ENCODE peak calls at places on chromosomes 6 and 20, in eight cellular contexts. H, O, J, P, L, Z, M and V are unnamed samples. For H3K9me3, the result is how much of the 10 kb centered on the place peaks cover.

GRCh38 chr20:34536798-34537394 is 20.7 kb downstream of the DYNLRB1 start:
- DNase-seq in H (peak), O (peak), J (no peak), P (no peak), L (peak), Z (peak), M (peak), V (peak)

GRCh38 chr20:63553251-63553932 is 567 bp upstream of the FNDC11 start:
- DNase-seq in H (peak), O (peak), J (peak), P (peak), L (peak), Z (no peak), M (peak), V (peak)

GRCh38 chr20:36230019-36230418 is 6.3 kb upstream of the AAR2 start:
- DNase-seq in H (no peak), O (no peak), J (no peak), P (no peak), L (no peak), Z (no peak), M (no peak), V (no peak)

GRCh38 chr6:146123611-146124010 is 94.7 kb downstream of the GRM1 start:
- DNase-seq in H (no peak), O (no peak), J (no peak), P (no peak), L (no peak), Z (no peak), M (no peak), V (no peak)

GRCh38 chr6:11149551-11149950 is 38.0 kb upstream of the ERVFRD-1 start:
- DNase-seq in H (no peak), O (no peak), J (no peak), P (no peak), L (no peak), Z (no peak), M (no peak), V (no peak)

GRCh38 chr20:57329608-57330221 is at the start of gene SPO11:
- DNase-seq in H (no peak), O (no peak), J (no peak), P (no peak), L (no peak), Z (peak), M (no peak), V (no peak)

GRCh38 chr6:72952808-72953630 is 272.3 kb downstream of the KHDC1L start:
- DNase-seq in H (no peak), O (no peak), J (peak), P (no peak), L (no peak), Z (no peak), M (peak), V (no peak)

GRCh38 chr6:131949615-131949908 is 1.6 kb downstream of the CCN2 start:
- DNase-seq in H (no peak), O (no peak), J (peak), P (no peak), L (no peak), Z (no peak), M (peak), V (no peak)

GRCh38 chr6:135159531-135159930 is 21.6 kb upstream of the MYB start:
- DNase-seq in H (no peak), O (no peak), J (no peak), P (no peak), L (no peak), Z (no peak), M (peak), V (no peak)

GRCh38 chr20:40632346-40632976 is 56.6 kb downstream of the MAFB start:
- DNase-seq in H (no peak), O (no peak), J (no peak), P (no peak), L (no peak), Z (no peak), M (no peak), V (no peak)

GRCh38 chr20:1663917-1664316 is 6.3 kb upstream of the SIRPG start:
- DNase-seq in H (no peak), O (no peak), J (peak), P (no peak), L (no peak), Z (no peak), M (peak), V (no peak)

GRCh38 chr20:45548410-45548809 is 1.2 kb upstream of the EPPIN start:
- DNase-seq in H (no peak), O (no peak), J (no peak), P (no peak), L (no peak), Z (no peak), M (no peak), V (no peak)

GRCh38 chr20:57224641-57225138 is 41.8 kb downstream of the BMP7 start:
- DNase-seq in H (peak), O (no peak), J (no peak), P (no peak), L (no peak), Z (no peak), M (peak), V (no peak)

GRCh38 chr6:35469711-35470662 is 1.8 kb downstream of the RPL10A start:
- DNase-seq in H (no peak), O (no peak), J (no peak), P (peak), L (no peak), Z (no peak), M (peak), V (no peak)

GRCh38 chr6:5152417-5152816 is 67.3 kb downstream of the PPP1R3G start:
- DNase-seq in H (no peak), O (no peak), J (peak), P (no peak), L (no peak), Z (no peak), M (no peak), V (no peak)

GRCh38 chr20:6008254-6008653 is 45.6 kb downstream of the LRRN4 start:
- DNase-seq in H (peak), O (peak), J (peak), P (no peak), L (peak), Z (no peak), M (peak), V (no peak)

GRCh38 chr6:3228791-3229565 is 1.5 kb upstream of the TUBB2B start:
- DNase-seq in H (no peak), O (no peak), J (peak), P (peak), L (no peak), Z (no peak), M (no peak), V (no peak)

GRCh38 chr6:149474108-149474935 is 10.5 kb downstream of the ZC3H12D start:
- DNase-seq in H (no peak), O (no peak), J (no peak), P (no peak), L (no peak), Z (no peak), M (no peak), V (no peak)

GRCh38 chr20:18853216-18853615 is 39.6 kb downstream of the SCP2D1 start:
- DNase-seq in H (no peak), O (no peak), J (no peak), P (no peak), L (no peak), Z (no peak), M (no peak), V (no peak)

GRCh38 chr6:158571826-158572652 is 12.1 kb downstream of the TMEM181 start:
- DNase-seq in H (no peak), O (peak), J (no peak), P (no peak), L (no peak), Z (no peak), M (no peak), V (no peak)

GRCh38 chr20:44981736-44982406 is 15.6 kb downstream of the STK4 start:
- DNase-seq in H (no peak), O (no peak), J (no peak), P (no peak), L (no peak), Z (no peak), M (no peak), V (no peak)

GRCh38 chr6:47203968-47204611 is 105.6 kb downstream of the TNFRSF21 start:
- DNase-seq in H (no peak), O (no peak), J (no peak), P (no peak), L (no peak), Z (no peak), M (no peak), V (no peak)

GRCh38 chr20:24694727-24695528 is 225.5 kb downstream of the SYNDIG1 start:
- DNase-seq in H (peak), O (no peak), J (no peak), P (no peak), L (peak), Z (no peak), M (peak), V (no peak)

GRCh38 chr20:24567508-24567907 is 98.1 kb downstream of the SYNDIG1 start:
- DNase-seq in H (no peak), O (no peak), J (no peak), P (no peak), L (no peak), Z (no peak), M (no peak), V (no peak)

GRCh38 chr20:36167826-36168634 is 13.5 kb downstream of the EPB41L1 start:
- DNase-seq in H (no peak), O (no peak), J (peak), P (no peak), L (no peak), Z (no peak), M (peak), V (no peak)

GRCh38 chr6:36720251-36721141 is 22.9 kb downstream of the RAB44 start:
- DNase-seq in H (no peak), O (no peak), J (no peak), P (no peak), L (no peak), Z (no peak), M (no peak), V (no peak)

GRCh38 chr6:169700296-169700695 is 1.5 kb downstream of the WDR27 start:
- DNase-seq in H (no peak), O (no peak), J (peak), P (no peak), L (no peak), Z (no peak), M (peak), V (no peak)

GRCh38 chr20:59095140-59095539 is 52.6 kb upstream of the PRELID3B start:
- DNase-seq in H (no peak), O (no peak), J (no peak), P (no peak), L (no peak), Z (no peak), M (no peak), V (no peak)

GRCh38 chr6:163147988-163148387 is 266.5 kb upstream of the QKI start:
- DNase-seq in H (no peak), O (no peak), J (no peak), P (no peak), L (no peak), Z (no peak), M (no peak), V (no peak)

GRCh38 chr6:44138717-44139350 is 11.5 kb downstream of the TMEM63B start:
- DNase-seq in H (no peak), O (no peak), J (no peak), P (no peak), L (no peak), Z (no peak), M (no peak), V (no peak)

GRCh38 chr6:4802312-4802935 is 26.2 kb downstream of the CDYL start:
- DNase-seq in H (no peak), O (no peak), J (no peak), P (no peak), L (no peak), Z (no peak), M (no peak), V (no peak)

GRCh38 chr6:82711105-82711829 is 347.6 kb downstream of the TPBG start:
- DNase-seq in H (no peak), O (no peak), J (peak), P (no peak), L (no peak), Z (no peak), M (peak), V (no peak)

GRCh38 chr6:4491501-4492260 is 284.5 kb upstream of the CDYL start:
- DNase-seq in H (no peak), O (no peak), J (peak), P (no peak), L (no peak), Z (no peak), M (peak), V (no peak)

GRCh38 chr20:5100684-5101347 is 18.9 kb downstream of the PCNA start:
- DNase-seq in H (peak), O (peak), J (peak), P (peak), L (peak), Z (peak), M (peak), V (peak)

GRCh38 chr20:52493177-52493711 is 301.7 kb upstream of the ZFP64 start:
- DNase-seq in H (no peak), O (no peak), J (peak), P (no peak), L (peak), Z (peak), M (peak), V (no peak)

GRCh38 chr6:122730775-122731386 is 48.6 kb upstream of the FABP7 start:
- DNase-seq in H (no peak), O (no peak), J (no peak), P (peak), L (no peak), Z (peak), M (peak), V (no peak)

GRCh38 chr20:21512634-21513180 is 1.2 kb downstream of the NKX2-2 start:
- DNase-seq in H (no peak), O (peak), J (no peak), P (no peak), L (no peak), Z (no peak), M (no peak), V (no peak)
- H3K9me3 ChIP-seq in H (under half), O (under half), J (under half), P (under half), L (under half), Z (under half), M (under half), V (under half)

DNA sequence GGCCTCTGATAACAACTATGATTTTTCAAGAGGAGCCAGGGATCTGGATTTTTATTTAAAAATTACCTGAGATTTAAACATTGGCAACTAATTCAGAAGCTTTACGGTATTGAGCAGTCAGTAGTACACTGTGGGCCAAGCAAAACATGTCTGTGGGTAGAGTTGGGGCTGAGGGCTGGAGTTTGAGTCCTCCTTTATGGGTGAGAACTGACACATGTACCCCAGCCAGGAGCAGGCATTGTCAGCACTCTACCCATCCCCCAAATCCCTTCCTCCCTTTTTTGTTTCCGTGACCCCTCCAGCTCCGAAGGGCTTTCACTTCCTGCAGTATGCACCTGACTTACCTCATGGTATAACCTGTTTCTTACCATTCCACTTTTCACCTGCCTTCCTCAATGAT is 131.4 kb downstream of the SNX5 start:
- DNase-seq in H (no peak), O (no peak), J (no peak), P (no peak), L (no peak), Z (no peak), M (no peak), V (no peak)
- H3K9me3 ChIP-seq in H (under half), O (under half), J (under half), P (under half), L (under half), Z (under half), M (under half), V (under half)

GRCh38 chr20:29878281-29878741 is 1379.2 kb upstream of the DEFB115 start:
- DNase-seq in H (no peak), O (peak), J (no peak), P (no peak), L (peak), Z (no peak), M (peak), V (no peak)

GRCh38 chr20:29873946-29874345 is 1383.5 kb upstream of the DEFB115 start:
- DNase-seq in H (peak), O (peak), J (peak), P (no peak), L (peak), Z (peak), M (peak), V (no peak)

GRCh38 chr20:29874476-29875202 is 1382.8 kb upstream of the DEFB115 start:
- DNase-seq in H (no peak), O (no peak), J (no peak), P (no peak), L (no peak), Z (no peak), M (no peak), V (no peak)

GRCh38 chr20:29876911-29877285 is 1380.6 kb upstream of the DEFB115 start:
- DNase-seq in H (no peak), O (peak), J (no peak), P (no peak), L (peak), Z (no peak), M (no peak), V (no peak)

GRCh38 chr20:29878777-29879442 is 1378.6 kb upstream of the DEFB115 start:
- DNase-seq in H (no peak), O (peak), J (no peak), P (no peak), L (peak), Z (no peak), M (no peak), V (no peak)
- H3K9me3 ChIP-seq in H (under half), O (under half), J (under half), P (under half), L (under half), Z (under half), M (under half), V (under half)

DNA sequence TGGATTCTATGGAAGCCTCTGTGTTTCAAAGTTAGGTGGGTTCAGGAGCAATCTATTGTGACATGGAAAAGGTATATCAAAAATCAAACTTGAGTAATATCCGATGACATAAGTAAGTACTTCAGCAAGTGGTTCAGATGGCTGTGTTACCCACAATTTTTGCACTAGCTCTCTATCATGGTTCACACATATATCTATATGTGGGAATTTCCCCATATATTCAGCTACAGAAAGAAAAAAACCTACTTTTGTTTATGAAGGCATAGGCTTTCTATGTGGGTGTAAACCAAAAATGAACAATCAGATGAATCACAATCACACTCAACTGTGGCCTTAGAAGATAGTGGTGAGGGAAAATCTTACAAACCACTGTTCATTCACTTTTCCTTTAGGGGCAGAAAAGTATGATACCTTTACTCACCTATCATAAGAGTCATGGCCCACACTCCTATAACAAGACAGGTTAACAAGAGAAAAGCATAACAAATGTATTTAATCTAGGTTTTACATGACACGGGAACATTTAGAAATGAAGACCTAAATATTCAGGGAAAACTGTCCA is 449.6 kb upstream of the HTR1E start:
- DNase-seq in H (no peak), O (no peak), J (no peak), P (no peak), L (no peak), Z (no peak), M (no peak), V (no peak)
- H3K9me3 ChIP-seq in H (under half), O (under half), J (under half), P (under half), L (under half), Z (under half), M (under half), V (under half)

GRCh38 chr6:362924-363249 is 28.7 kb upstream of the IRF4 start:
- DNase-seq in H (no peak), O (no peak), J (no peak), P (no peak), L (no peak), Z (no peak), M (no peak), V (no peak)

GRCh38 chr6:360791-361373 is 30.7 kb upstream of the IRF4 start:
- DNase-seq in H (no peak), O (peak), J (no peak), P (no peak), L (no peak), Z (no peak), M (no peak), V (no peak)

GRCh38 chr6:363291-363690 is 28.3 kb upstream of the IRF4 start:
- DNase-seq in H (no peak), O (no peak), J (no peak), P (no peak), L (no peak), Z (no peak), M (no peak), V (no peak)

GRCh38 chr6:361411-362132 is 30.0 kb upstream of the IRF4 start:
- DNase-seq in H (no peak), O (no peak), J (no peak), P (no peak), L (no peak), Z (no peak), M (no peak), V (no peak)

GRCh38 chr6:362231-362923 is 29.2 kb upstream of the IRF4 start:
- DNase-seq in H (no peak), O (no peak), J (no peak), P (no peak), L (no peak), Z (no peak), M (no peak), V (no peak)
- H3K9me3 ChIP-seq in H (under half), O (under half), J (under half), P (under half), L (under half), Z (under half), M (under half), V (under half)

GRCh38 chr20:30488941-30489601 is 768.4 kb upstream of the DEFB115 start:
- DNase-seq in H (no peak), O (no peak), J (no peak), P (no peak), L (no peak), Z (no peak), M (no peak), V (no peak)
- H3K9me3 ChIP-seq in H (under half), O (under half), J (under half), P (under half), L (under half), Z (under half), M (under half), V (under half)

GRCh38 chr6:18820725-18821124 is 433.6 kb downstream of the RNF144B start:
- DNase-seq in H (no peak), O (no peak), J (no peak), P (no peak), L (no peak), Z (no peak), M (no peak), V (no peak)

GRCh38 chr6:18823782-18824386 is 436.7 kb downstream of the RNF144B start:
- DNase-seq in H (no peak), O (no peak), J (peak), P (no peak), L (no peak), Z (peak), M (peak), V (no peak)
- H3K9me3 ChIP-seq in H (under half), O (under half), J (under half), P (under half), L (under half), Z (under half), M (under half), V (under half)